ENCODE peak calls at places on chromosomes 3 and 15, in four cellular contexts. F is AG08396; X is activated T-cell treated with anti-CD3 and anti-CD28 coated beads, Interleukin-2, amount 50 U/mL, for 72 hours; S is MV-4-11. M is an unnamed sample.

GRCh38 chr3:125125822-125126245 is 70.0 kb upstream of the HEG1 start:
- DNase-seq in F (peak), X (peak), S (peak), M (peak)

GRCh38 chr3:57094606-57095005 is 34.1 kb downstream of the SPATA12 start:
- DNase-seq in F (no peak), S (no peak), X (no peak), M (no peak)

GRCh38 chr3:123036352-123037014 is 8.9 kb upstream of the SEMA5B start:
- DNase-seq in S (peak), F (peak), X (no peak), M (peak)

GRCh38 chr3:124248471-124249028 is 256.6 kb upstream of the ROPN1 start:
- DNase-seq in X (no peak), S (no peak), F (peak), M (peak)

GRCh38 chr3:161372321-161373260 is 1.3 kb upstream of the SPTSSB start:
- DNase-seq in F (peak), X (peak), S (no peak), M (no peak)

GRCh38 chr3:113746955-113747718 is at the start of gene ATP6V1A:
- DNase-seq in F (peak), S (no peak), X (peak), M (no peak)

GRCh38 chr3:46736006-46736872 is 18.6 kb upstream of the PRSS50 start:
- DNase-seq in S (no peak), X (no peak), F (no peak), M (no peak)

GRCh38 chr3:169575381-169575780 is 88.1 kb downstream of the MECOM start:
- DNase-seq in S (no peak), X (no peak), F (peak), M (peak)

GRCh38 chr15:60391722-60392340 is 6.0 kb downstream of the ANXA2 start:
- DNase-seq in S (peak), F (no peak), X (no peak), M (no peak)

GRCh38 chr15:89792106-89792805 is 16.1 kb downstream of the MESP2 start:
- DNase-seq in S (no peak), X (no peak), F (no peak), M (no peak)

GRCh38 chr15:88061452-88061851 is 195.1 kb downstream of the NTRK3 start:
- DNase-seq in X (no peak), F (no peak), S (no peak), M (no peak)

GRCh38 chr3:102299125-102299877 is 135.5 kb upstream of the ZPLD1 start:
- DNase-seq in F (no peak), X (peak), S (no peak), M (no peak)

GRCh38 chr15:52068004-52068403 is 44.6 kb downstream of the BCL2L10 start:
- DNase-seq in S (no peak), F (no peak), X (no peak), M (no peak)